ENCODE peak calls at places on chromosomes 12 and 14, in five cellular contexts. One of them, this sample, is unnamed.

GRCh38 chr12:57889541-57889989 is 43.0 kb upstream of the CTDSP2 start:
- DNase-seq in nephron progenitor cell: no peak
- DNase-seq in hepatocyte: peak
- DNase-seq in GM12865: no peak
- DNase-seq in Calu3: no peak
- DNase-seq in this sample: no peak

GRCh38 chr14:25055998-25056687 is 6.2 kb upstream of the STXBP6 start:
- DNase-seq in nephron progenitor cell: no peak
- DNase-seq in hepatocyte: no peak
- DNase-seq in GM12865: no peak
- DNase-seq in Calu3: no peak
- DNase-seq in this sample: no peak

GRCh38 chr14:57259672-57260071 is 9.0 kb downstream of the EXOC5 start:
- DNase-seq in nephron progenitor cell: no peak
- DNase-seq in hepatocyte: no peak
- DNase-seq in GM12865: no peak
- DNase-seq in Calu3: no peak
- DNase-seq in this sample: no peak

GRCh38 chr12:58668233-58668632 is 252.1 kb downstream of the LRIG3 start:
- DNase-seq in nephron progenitor cell: no peak
- DNase-seq in hepatocyte: no peak
- DNase-seq in GM12865: no peak
- DNase-seq in Calu3: no peak
- DNase-seq in this sample: no peak

GRCh38 chr14:99637624-99638023 is 7.3 kb upstream of the HHIPL1 start:
- DNase-seq in nephron progenitor cell: no peak
- DNase-seq in hepatocyte: no peak
- DNase-seq in GM12865: no peak
- DNase-seq in Calu3: no peak
- DNase-seq in this sample: no peak

GRCh38 chr12:1131811-1132224 is 140.8 kb downstream of the ERC1 start:
- DNase-seq in nephron progenitor cell: no peak
- DNase-seq in hepatocyte: no peak
- DNase-seq in GM12865: no peak
- DNase-seq in Calu3: peak
- DNase-seq in this sample: no peak

GRCh38 chr14:97977711-97978261 is 1180.6 kb downstream of the VRK1 start:
- DNase-seq in nephron progenitor cell: no peak
- DNase-seq in hepatocyte: peak
- DNase-seq in GM12865: no peak
- DNase-seq in Calu3: peak
- DNase-seq in this sample: peak

GRCh38 chr12:54356951-54357356 is 7.3 kb downstream of the GPR84 start:
- DNase-seq in nephron progenitor cell: peak
- DNase-seq in hepatocyte: no peak
- DNase-seq in GM12865: no peak
- DNase-seq in Calu3: no peak
- DNase-seq in this sample: no peak

GRCh38 chr14:43647302-43647701 is 859.8 kb downstream of the FSCB start:
- DNase-seq in nephron progenitor cell: no peak
- DNase-seq in hepatocyte: peak
- DNase-seq in GM12865: no peak
- DNase-seq in Calu3: no peak
- DNase-seq in this sample: peak

GRCh38 chr14:24051789-24052655 is at the start of gene CARMIL3:
- DNase-seq in nephron progenitor cell: peak
- DNase-seq in hepatocyte: peak
- DNase-seq in GM12865: peak
- DNase-seq in Calu3: peak
- DNase-seq in this sample: peak

GRCh38 chr12:124761876-124762275 is 101.8 kb downstream of the SCARB1 start:
- DNase-seq in nephron progenitor cell: no peak
- DNase-seq in hepatocyte: no peak
- DNase-seq in GM12865: no peak
- DNase-seq in Calu3: peak
- DNase-seq in this sample: peak

GRCh38 chr12:50099302-50100008 is 4.4 kb upstream of the GPD1 start:
- DNase-seq in nephron progenitor cell: no peak
- DNase-seq in hepatocyte: no peak
- DNase-seq in GM12865: no peak
- DNase-seq in Calu3: no peak
- DNase-seq in this sample: no peak

GRCh38 chr12:115990241-115990640 is 287.3 kb downstream of the MED13L start:
- DNase-seq in nephron progenitor cell: no peak
- DNase-seq in hepatocyte: no peak
- DNase-seq in GM12865: no peak
- DNase-seq in Calu3: no peak
- DNase-seq in this sample: no peak

GRCh38 chr12:123860369-123860768 is 98.3 kb downstream of the DNAH10 start:
- DNase-seq in nephron progenitor cell: no peak
- DNase-seq in hepatocyte: no peak
- DNase-seq in GM12865: no peak
- DNase-seq in Calu3: no peak
- DNase-seq in this sample: no peak

GRCh38 chr14:72679591-72680151 is 214.2 kb downstream of the DPF3 start:
- DNase-seq in nephron progenitor cell: peak
- DNase-seq in hepatocyte: no peak
- DNase-seq in GM12865: no peak
- DNase-seq in Calu3: no peak
- DNase-seq in this sample: no peak

GRCh38 chr12:11070999-11071398 is 8.9 kb upstream of the TAS2R46 start:
- DNase-seq in nephron progenitor cell: no peak
- DNase-seq in hepatocyte: no peak
- DNase-seq in GM12865: no peak
- DNase-seq in Calu3: no peak
- DNase-seq in this sample: no peak

GRCh38 chr12:96719671-96720362 is 187.2 kb upstream of the NEDD1 start:
- DNase-seq in nephron progenitor cell: no peak
- DNase-seq in hepatocyte: no peak
- DNase-seq in GM12865: peak
- DNase-seq in Calu3: peak
- DNase-seq in this sample: peak

GRCh38 chr12:74021937-74022336 is 515.7 kb upstream of the ATXN7L3B start:
- DNase-seq in nephron progenitor cell: peak
- DNase-seq in hepatocyte: peak
- DNase-seq in GM12865: peak
- DNase-seq in Calu3: peak
- DNase-seq in this sample: peak

GRCh38 chr12:80648866-80649265 is 58.6 kb upstream of the MYF6 start:
- DNase-seq in nephron progenitor cell: no peak
- DNase-seq in hepatocyte: no peak
- DNase-seq in GM12865: no peak
- DNase-seq in Calu3: no peak
- DNase-seq in this sample: no peak

GRCh38 chr14:24310666-24311604 is at the start of gene LTB4R:
- DNase-seq in nephron progenitor cell: no peak
- DNase-seq in hepatocyte: no peak
- DNase-seq in GM12865: peak
- DNase-seq in Calu3: no peak
- DNase-seq in this sample: peak

GRCh38 chr12:49345840-49346658 is 639 bp upstream of the DNAJC22 start:
- DNase-seq in nephron progenitor cell: peak
- DNase-seq in hepatocyte: peak
- DNase-seq in GM12865: no peak
- DNase-seq in Calu3: no peak
- DNase-seq in this sample: no peak

GRCh38 chr12:79407671-79408622 is 282.8 kb downstream of the PAWR start:
- DNase-seq in nephron progenitor cell: peak
- DNase-seq in hepatocyte: peak
- DNase-seq in GM12865: peak
- DNase-seq in Calu3: peak
- DNase-seq in this sample: peak

GRCh38 chr12:63782466-63782865 is 2.8 kb downstream of the RXYLT1 start:
- DNase-seq in nephron progenitor cell: no peak
- DNase-seq in hepatocyte: no peak
- DNase-seq in GM12865: no peak
- DNase-seq in Calu3: no peak
- DNase-seq in this sample: no peak

DNA sequence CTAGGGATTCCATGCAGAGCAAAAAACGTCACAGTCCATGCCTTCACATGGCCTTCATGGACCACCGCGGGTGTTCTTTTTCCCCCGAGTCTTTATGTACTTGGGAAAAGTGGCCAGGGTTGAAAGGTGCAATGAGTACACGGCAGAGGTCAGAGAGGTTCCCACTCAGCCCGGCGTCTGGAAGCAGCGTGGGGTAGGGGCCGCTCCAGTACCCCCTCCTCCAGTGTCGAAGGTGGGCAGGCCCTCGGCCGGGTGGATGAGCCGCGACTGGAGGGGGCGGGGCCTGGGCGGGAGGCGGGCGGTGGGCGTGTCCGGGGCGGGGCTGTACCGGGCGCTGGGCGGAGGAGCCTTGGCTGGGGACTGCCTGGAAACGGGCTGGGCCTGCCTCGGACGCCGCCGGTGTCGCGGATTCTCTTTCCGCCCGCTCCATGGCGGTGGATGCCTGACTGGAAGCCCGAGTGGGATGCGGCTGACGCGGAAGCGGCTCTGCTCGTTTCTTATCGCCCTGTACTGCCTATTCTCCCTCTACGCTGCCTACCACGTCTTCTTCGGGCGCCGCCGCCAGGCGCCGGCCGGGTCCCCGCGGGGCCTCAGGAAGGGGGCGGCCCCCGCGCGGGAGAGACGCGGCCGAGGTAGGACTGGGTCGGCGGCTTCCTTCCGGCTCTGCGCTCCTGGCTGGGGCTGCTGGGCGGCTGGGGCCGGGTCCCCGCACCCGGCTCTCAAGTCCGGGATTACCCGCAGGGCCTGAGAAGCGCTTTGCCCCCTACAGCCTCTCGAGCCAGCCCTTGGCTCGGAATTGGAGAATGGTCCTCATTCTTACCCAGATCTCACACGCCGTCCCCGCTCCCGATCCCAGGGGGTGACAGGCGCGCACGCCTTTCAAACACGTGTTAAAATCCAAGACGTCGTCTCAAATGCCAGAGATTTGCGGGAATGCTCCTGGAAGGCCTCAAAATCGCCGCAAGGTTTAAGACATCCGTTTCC is at the start of gene RXYLT1:
- DNase-seq in nephron progenitor cell: peak
- DNase-seq in hepatocyte: peak
- DNase-seq in GM12865: peak
- DNase-seq in Calu3: peak
- DNase-seq in this sample: peak
- TF ChIP-seq CTCF in nephron progenitor cell: no peak
- TF ChIP-seq CTCF in hepatocyte: no peak
- TF ChIP-seq CTCF in GM12865: no peak
- TF ChIP-seq CTCF in Calu3: no peak
- TF ChIP-seq CTCF in this sample: no peak

DNA sequence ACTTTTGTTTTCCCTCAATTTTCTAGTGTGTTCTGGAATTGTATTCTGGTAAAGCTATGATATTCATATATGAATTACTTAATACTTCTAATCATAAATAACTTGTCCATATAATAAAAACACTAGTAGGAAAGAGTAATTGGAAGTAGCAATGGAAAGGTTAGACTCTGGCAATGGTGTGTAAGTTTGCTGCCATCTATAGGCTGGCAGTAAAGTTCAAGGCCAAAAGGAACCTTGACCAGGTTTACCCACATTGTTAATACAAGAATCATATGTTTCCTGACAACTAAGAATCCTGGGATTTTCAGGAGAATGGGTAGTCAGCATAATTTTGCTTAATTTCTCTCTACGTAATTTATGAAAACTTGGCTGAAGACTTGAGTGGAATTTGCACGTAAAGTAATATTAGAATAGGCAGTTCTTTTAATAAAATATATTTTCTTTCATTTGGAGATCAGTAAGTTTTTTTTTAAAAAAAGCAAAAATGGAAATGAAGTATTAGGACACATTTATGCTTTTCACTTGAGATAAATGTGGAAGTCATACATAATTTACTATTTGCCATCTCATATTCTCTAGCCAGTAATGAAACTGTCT is 926.7 kb downstream of the GALC start:
- DNase-seq in nephron progenitor cell: no peak
- DNase-seq in hepatocyte: no peak
- DNase-seq in GM12865: no peak
- DNase-seq in Calu3: no peak
- DNase-seq in this sample: no peak
- TF ChIP-seq CTCF in nephron progenitor cell: peak
- TF ChIP-seq CTCF in hepatocyte: peak
- TF ChIP-seq CTCF in GM12865: no peak
- TF ChIP-seq CTCF in Calu3: peak
- TF ChIP-seq CTCF in this sample: no peak

GRCh38 chr12:113870890-113871289 is 95.2 kb downstream of the RBM19 start:
- DNase-seq in nephron progenitor cell: no peak
- DNase-seq in hepatocyte: no peak
- DNase-seq in GM12865: no peak
- DNase-seq in Calu3: no peak
- DNase-seq in this sample: no peak
- TF ChIP-seq CTCF in nephron progenitor cell: no peak
- TF ChIP-seq CTCF in hepatocyte: no peak
- TF ChIP-seq CTCF in GM12865: no peak
- TF ChIP-seq CTCF in Calu3: no peak
- TF ChIP-seq CTCF in this sample: no peak

DNA sequence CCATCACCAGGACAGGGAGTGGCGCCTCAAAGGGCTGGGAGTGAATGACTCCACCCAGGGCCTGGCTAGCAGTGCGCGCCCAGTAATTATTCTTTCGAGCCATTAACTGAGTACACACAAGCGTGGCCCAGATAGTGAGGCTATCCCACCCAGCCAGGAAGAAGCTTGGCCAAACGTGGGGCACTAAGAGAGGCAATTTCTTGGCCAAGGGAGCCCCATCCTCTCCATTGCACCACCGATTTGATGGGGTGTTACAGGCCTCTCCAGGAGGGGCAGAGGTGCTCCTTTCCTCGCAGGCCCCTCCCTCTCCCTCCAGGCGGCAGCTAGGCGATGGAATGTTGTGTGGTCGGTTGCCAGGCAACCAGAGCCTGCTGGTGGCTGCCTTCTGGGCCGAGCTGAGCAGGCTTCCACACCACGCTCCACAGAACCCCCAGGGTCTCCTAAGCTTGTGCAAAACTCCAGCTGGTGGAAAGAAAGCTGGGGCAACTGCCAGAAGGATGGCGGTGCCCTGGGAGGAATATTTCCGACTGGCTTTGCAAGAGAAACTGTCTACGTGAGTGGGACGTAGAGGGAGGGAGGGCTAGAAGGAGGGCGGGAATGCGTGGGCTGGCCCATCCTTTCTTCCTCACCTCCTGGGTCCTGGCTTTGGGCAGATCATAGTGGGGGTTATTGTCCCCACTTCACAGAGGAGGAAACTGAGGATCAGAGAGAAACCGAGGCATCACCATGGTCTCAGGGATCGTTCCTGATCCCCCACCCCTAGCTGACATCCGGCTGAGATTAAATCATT is at the start of gene CFAP73:
- DNase-seq in nephron progenitor cell: peak
- DNase-seq in hepatocyte: peak
- DNase-seq in GM12865: no peak
- DNase-seq in Calu3: peak
- DNase-seq in this sample: peak
- TF ChIP-seq CTCF in nephron progenitor cell: no peak
- TF ChIP-seq CTCF in hepatocyte: no peak
- TF ChIP-seq CTCF in GM12865: no peak
- TF ChIP-seq CTCF in Calu3: peak
- TF ChIP-seq CTCF in this sample: no peak

GRCh38 chr14:90301580-90302181 is 30.1 kb downstream of the NRDE2 start:
- DNase-seq in nephron progenitor cell: no peak
- DNase-seq in hepatocyte: peak
- DNase-seq in GM12865: peak
- DNase-seq in Calu3: no peak
- DNase-seq in this sample: no peak
- TF ChIP-seq CTCF in nephron progenitor cell: peak
- TF ChIP-seq CTCF in hepatocyte: peak
- TF ChIP-seq CTCF in GM12865: peak
- TF ChIP-seq CTCF in Calu3: no peak
- TF ChIP-seq CTCF in this sample: no peak

GRCh38 chr14:55913324-55914035 is 204.7 kb upstream of the PELI2 start:
- DNase-seq in nephron progenitor cell: no peak
- DNase-seq in hepatocyte: no peak
- DNase-seq in GM12865: no peak
- DNase-seq in Calu3: no peak
- DNase-seq in this sample: no peak
- TF ChIP-seq CTCF in nephron progenitor cell: no peak
- TF ChIP-seq CTCF in hepatocyte: no peak
- TF ChIP-seq CTCF in GM12865: no peak
- TF ChIP-seq CTCF in Calu3: no peak
- TF ChIP-seq CTCF in this sample: no peak

This sample was measured in activated CD8-positive, alpha-beta T cell treated with anti-CD3 and anti-CD28 coated beads for 36 hours.